ENCODE peak calls at places on chromosomes 5 and 9, in four cellular contexts. M is pons, J is osteocyte, A is fibroblast of the conjunctiva. I is an unnamed sample.

GRCh38 chr5:91357806-91358205 is 25.3 kb downstream of the ARRDC3 start:
- DNase-seq in M (no peak), J (no peak), A (no peak), I (no peak)

GRCh38 chr9:133335924-133336811 is at the start of gene SURF6:
- DNase-seq in M (peak; percentile 81), J (peak; percentile 95), A (peak; percentile 62), I (peak; percentile 95)

GRCh38 chr9:128818839-128819715 is 777 bp downstream of the ENDOG start:
- DNase-seq in M (no peak), J (no peak), A (no peak), I (peak; percentile 65)

GRCh38 chr5:84430079-84430478 is 45.4 kb upstream of the EDIL3 start:
- DNase-seq in M (no peak), J (no peak), A (no peak), I (no peak)

GRCh38 chr9:128393171-128393761 is 22.1 kb downstream of the URM1 start:
- DNase-seq in M (peak; percentile 91), J (no peak), A (no peak), I (no peak)

GRCh38 chr9:88973281-88974045 is 17.8 kb upstream of the S1PR3 start:
- DNase-seq in M (no peak), J (no peak), A (no peak), I (no peak)

GRCh38 chr9:109793196-109793595 is 13.2 kb downstream of the PALM2AKAP2 start:
- DNase-seq in M (no peak), J (no peak), A (peak; percentile 68), I (no peak)

GRCh38 chr9:7165350-7165937 is 407.7 kb downstream of the KDM4C start:
- DNase-seq in M (no peak), J (no peak), A (no peak), I (no peak)

GRCh38 chr5:58950224-58950623 is 367.3 kb downstream of the RAB3C start:
- DNase-seq in M (no peak), J (no peak), A (no peak), I (no peak)

GRCh38 chr5:169547508-169547907 is 36.1 kb upstream of the SPDL1 start:
- DNase-seq in M (no peak), J (no peak), A (no peak), I (peak; percentile 37)

GRCh38 chr5:135266301-135266630 is 132.8 kb downstream of the MACROH2A1 start:
- DNase-seq in M (no peak), J (no peak), A (no peak), I (no peak)

GRCh38 chr9:35518212-35518917 is 28.5 kb downstream of the RUSC2 start:
- DNase-seq in M (peak; percentile 26), J (no peak), A (peak; percentile 70), I (peak; percentile 65)

GRCh38 chr5:1118231-1118698 is 6.4 kb upstream of the SLC12A7 start:
- DNase-seq in M (no peak), J (no peak), A (no peak), I (peak; percentile 56)

GRCh38 chr5:23466401-23466886 is 41.0 kb upstream of the PRDM9 start:
- DNase-seq in M (no peak), J (no peak), A (peak; percentile 1), I (peak; percentile 92)

GRCh38 chr5:80935811-80936385 is 24.3 kb upstream of the RASGRF2 start:
- DNase-seq in M (no peak), J (no peak), A (no peak), I (no peak)

GRCh38 chr5:127517110-127517479 is 345 bp upstream of the PRRC1 start:
- DNase-seq in M (no peak), J (no peak), A (no peak), I (no peak)

GRCh38 chr5:94021246-94021645 is 279.8 kb upstream of the POU5F2 start:
- DNase-seq in M (peak; percentile 8), J (no peak), A (no peak), I (peak; percentile 29)

GRCh38 chr9:14769235-14769580 is 46.7 kb upstream of the CER1 start:
- DNase-seq in M (peak; percentile 42), J (no peak), A (peak; percentile 3), I (peak; percentile 48)

I was measured in cardiac muscle cell.